ENCODE peak calls at places on chromosome 15, in ten cellular contexts. G, K, Z, V, F, H, D, X, C and P are unnamed samples.

GRCh38 chr15:100803158-100803440 is 76.5 kb upstream of the ALDH1A3 start:
- DNase-seq in F (no peak), X (no peak), C (no peak), V (no peak), Z (no peak), H (no peak), D (no peak), K (no peak), G (no peak), P (no peak)

GRCh38 chr15:26967719-26968269 is 3.2 kb upstream of the GABRG3 start:
- DNase-seq in G (no peak), D (no peak), V (no peak), F (peak), H (no peak), K (no peak), Z (no peak), C (no peak), X (peak), P (no peak)

GRCh38 chr15:96130734-96131133 is 199.8 kb upstream of the NR2F2 start:
- DNase-seq in V (no peak), F (no peak), K (no peak), X (no peak), G (no peak), D (no peak), Z (no peak), H (no peak), C (no peak), P (no peak)

GRCh38 chr15:60070838-60071493 is 66.9 kb downstream of the FOXB1 start:
- DNase-seq in X (no peak), V (no peak), H (no peak), Z (peak), G (no peak), C (peak), F (no peak), D (no peak), K (no peak), P (no peak)

GRCh38 chr15:88993662-88994061 is 80.5 kb upstream of the MFGE8 start:
- DNase-seq in F (no peak), H (no peak), G (no peak), X (no peak), V (no peak), K (no peak), C (no peak), D (no peak), Z (no peak), P (no peak)

GRCh38 chr15:76429661-76430060 is 93.1 kb downstream of the ISL2 start:
- DNase-seq in C (no peak), K (no peak), V (no peak), H (no peak), G (no peak), F (no peak), X (no peak), Z (no peak), D (no peak), P (no peak)

GRCh38 chr15:49990835-49991540 is 128.0 kb downstream of the ATP8B4 start:
- DNase-seq in F (no peak), Z (no peak), G (no peak), C (peak), X (no peak), V (no peak), H (no peak), D (no peak), K (no peak), P (no peak)

GRCh38 chr15:39497759-39498565 is 82.9 kb upstream of the THBS1 start:
- DNase-seq in Z (no peak), K (no peak), H (no peak), D (no peak), G (no peak), V (no peak), X (no peak), C (no peak), F (no peak), P (no peak)

GRCh38 chr15:90153658-90154057 is 47.5 kb upstream of the SEMA4B start:
- DNase-seq in K (no peak), Z (no peak), D (no peak), X (no peak), V (no peak), H (no peak), G (no peak), F (no peak), C (no peak), P (no peak)

GRCh38 chr15:96234109-96234892 is 96.2 kb upstream of the NR2F2 start:
- DNase-seq in V (no peak), G (no peak), K (no peak), Z (no peak), X (no peak), F (no peak), D (peak), C (peak), H (no peak), P (no peak)

GRCh38 chr15:90402230-90402629 is 14.2 kb downstream of the IQGAP1 start:
- DNase-seq in D (no peak), V (no peak), C (peak), K (no peak), H (no peak), F (no peak), X (no peak), G (no peak), Z (peak), P (no peak)

GRCh38 chr15:64247906-64248541 is 85.2 kb upstream of the PPIB start:
- DNase-seq in F (peak), X (peak), Z (peak), V (peak), C (peak), K (no peak), G (peak), D (no peak), H (no peak), P (peak)

GRCh38 chr15:77094397-77095030 is 23.6 kb upstream of the TSPAN3 start:
- DNase-seq in K (no peak), D (no peak), G (no peak), H (no peak), V (no peak), C (no peak), X (no peak), Z (peak), F (peak), P (no peak)

GRCh38 chr15:38877471-38877870 is 312.9 kb upstream of the RASGRP1 start:
- DNase-seq in F (no peak), C (peak), H (no peak), X (no peak), K (no peak), Z (no peak), G (no peak), V (no peak), D (no peak), P (no peak)

GRCh38 chr15:31206386-31207174 is 105.1 kb upstream of the TRPM1 start:
- DNase-seq in F (no peak), Z (no peak), V (no peak), X (no peak), C (no peak), H (no peak), K (no peak), D (peak), G (no peak), P (no peak)

GRCh38 chr15:50883903-50884302 is 24.6 kb upstream of the AP4E1 start:
- DNase-seq in G (no peak), K (no peak), C (peak), F (no peak), V (peak), Z (peak), D (no peak), X (no peak), H (no peak), P (no peak)

GRCh38 chr15:64748251-64748650 is 27.1 kb downstream of the RBPMS2 start:
- DNase-seq in D (no peak), F (no peak), V (no peak), G (no peak), H (no peak), Z (no peak), K (no peak), C (no peak), X (no peak), P (no peak)

GRCh38 chr15:39628131-39628482 is 47.2 kb downstream of the THBS1 start:
- DNase-seq in F (peak), C (no peak), D (no peak), K (no peak), V (no peak), X (no peak), H (no peak), Z (no peak), G (no peak), P (no peak)

GRCh38 chr15:60821462-60822061 is 342.6 kb upstream of the ICE2 start:
- DNase-seq in Z (no peak), C (no peak), V (no peak), F (peak), D (no peak), K (no peak), H (no peak), X (no peak), G (no peak), P (no peak)